ENCODE peak calls at places on chromosome 7, in nine cellular contexts. J is stimulated activated CD4-positive, alpha-beta T cell treated with anti-CD3 and anti-CD28 coated beads, Interleukin-4, amount 100 ng/mL, for 1 hour; Y is activated gamma-delta T cell treated with anti-CD3 and anti-CD28 coated beads, Interleukin-2, amount 50 U/mL, for 16 hours; I is fibroblast of lung; P is coronary artery; M is neural crest cell; A is T1000; L is brain microvascular endothelial cell; B is fibroblast of the conjunctiva. C is an unnamed sample.

GRCh38 chr7:1842321-1843221 is 172.5 kb downstream of the ELFN1 start:
- DNase-seq in J (no peak), Y (no peak), I (no peak), P (peak; percentile 66), M (no peak), A (no peak), L (no peak), B (no peak), C (no peak)

GRCh38 chr7:128405345-128406146 is 4.2 kb downstream of the IMPDH1 start:
- DNase-seq in J (peak; percentile 66), Y (peak; percentile 37), I (peak; percentile 45), P (no peak), M (peak; percentile 47), A (no peak), L (no peak), B (no peak), C (no peak)

GRCh38 chr7:137007001-137007725 is 138.7 kb downstream of the CHRM2 start:
- DNase-seq in J (no peak), Y (no peak), I (peak; percentile 44), P (no peak), M (no peak), A (no peak), L (peak; percentile 21), B (no peak), C (no peak)

GRCh38 chr7:33511735-33512134 is 382.4 kb downstream of the BBS9 start:
- DNase-seq in J (no peak), Y (no peak), I (peak; percentile 10), P (no peak), M (no peak), A (no peak), L (no peak), B (no peak), C (no peak)

GRCh38 chr7:158052381-158053095 is 535.1 kb downstream of the PTPRN2 start:
- DNase-seq in J (no peak), Y (no peak), I (no peak), P (no peak), M (no peak), A (no peak), L (no peak), B (no peak), C (no peak)

GRCh38 chr7:96327429-96327828 is 5.5 kb upstream of the SLC25A13 start:
- DNase-seq in J (no peak), Y (no peak), I (no peak), P (no peak), M (no peak), A (no peak), L (no peak), B (no peak), C (no peak)

GRCh38 chr7:107206706-107207105 is 37.9 kb downstream of the HBP1 start:
- DNase-seq in J (no peak), Y (no peak), I (no peak), P (no peak), M (no peak), A (no peak), L (no peak), B (no peak), C (no peak)

GRCh38 chr7:89029864-89030263 is 234.3 kb upstream of the TEX47 start:
- DNase-seq in J (no peak), Y (no peak), I (peak; percentile 67), P (no peak), M (no peak), A (no peak), L (peak; percentile 4), B (no peak), C (no peak)

GRCh38 chr7:44819292-44819691 is 22.8 kb downstream of the PPIA start:
- DNase-seq in J (no peak), Y (no peak), I (no peak), P (no peak), M (no peak), A (no peak), L (no peak), B (no peak), C (no peak)

GRCh38 chr7:33761440-33762080 is 143.8 kb upstream of the BMPER start:
- DNase-seq in J (no peak), Y (no peak), I (no peak), P (no peak), M (no peak), A (no peak), L (no peak), B (no peak), C (no peak)

GRCh38 chr7:38977658-38978057 is at the start of gene POU6F2:
- DNase-seq in J (no peak), Y (no peak), I (no peak), P (no peak), M (no peak), A (no peak), L (no peak), B (no peak), C (no peak)

GRCh38 chr7:8290645-8291308 is 28.8 kb upstream of the ICA1 start:
- DNase-seq in J (no peak), Y (no peak), I (peak; percentile 13), P (no peak), M (no peak), A (no peak), L (no peak), B (no peak), C (no peak)

GRCh38 chr7:117281562-117281961 is 41.3 kb downstream of the WNT2 start:
- DNase-seq in J (no peak), Y (no peak), I (peak; percentile 74), P (no peak), M (no peak), A (no peak), L (no peak), B (no peak), C (no peak)

C was measured in SW 1271.